ENCODE peak calls at places on chromosomes 4 and X, in four cellular contexts. One of them, this sample, is unnamed.

GRCh38 chr4:55399581-55399980 is 3.8 kb downstream of the TMEM165 start:
- DNase-seq in cardiac fibroblast: no peak
- DNase-seq in fibroblast of the aortic adventitia: no peak
- DNase-seq in body of pancreas: no peak
- DNase-seq in this sample: no peak

GRCh38 chrX:47380268-47380667 is 9.9 kb downstream of the ZNF157 start:
- DNase-seq in cardiac fibroblast: no peak
- DNase-seq in fibroblast of the aortic adventitia: no peak
- DNase-seq in body of pancreas: no peak
- DNase-seq in this sample: peak; percentile 35

GRCh38 chr4:89404530-89404929 is 96.9 kb upstream of the GPRIN3 start:
- DNase-seq in body of pancreas: no peak
- DNase-seq in cardiac fibroblast: no peak
- DNase-seq in fibroblast of the aortic adventitia: no peak
- DNase-seq in this sample: no peak

GRCh38 chrX:51891821-51892551 is 1.4 kb upstream of the MAGED1 start:
- DNase-seq in body of pancreas: no peak
- DNase-seq in fibroblast of the aortic adventitia: peak; percentile 92
- DNase-seq in cardiac fibroblast: peak; percentile 83
- DNase-seq in this sample: peak; percentile 34

GRCh38 chrX:29419774-29420553 is 795.4 kb upstream of the MAGEB2 start:
- DNase-seq in fibroblast of the aortic adventitia: peak; percentile 98
- DNase-seq in body of pancreas: no peak
- DNase-seq in cardiac fibroblast: peak; percentile 51
- DNase-seq in this sample: peak; percentile 4

GRCh38 chrX:10549280-10549679 is 71.1 kb downstream of the MID1 start:
- DNase-seq in body of pancreas: no peak
- DNase-seq in cardiac fibroblast: peak; percentile 33
- DNase-seq in fibroblast of the aortic adventitia: no peak
- DNase-seq in this sample: no peak

GRCh38 chr4:54813674-54814073 is 155.9 kb downstream of the KIT start:
- DNase-seq in fibroblast of the aortic adventitia: no peak
- DNase-seq in body of pancreas: no peak
- DNase-seq in cardiac fibroblast: no peak
- DNase-seq in this sample: no peak

GRCh38 chr4:133147922-133148689 is 988 bp upstream of the PCDH10 start:
- DNase-seq in body of pancreas: no peak
- DNase-seq in fibroblast of the aortic adventitia: no peak
- DNase-seq in cardiac fibroblast: peak; percentile 44
- DNase-seq in this sample: no peak

GRCh38 chrX:120450163-120450562 is 18.9 kb downstream of the LAMP2 start:
- DNase-seq in cardiac fibroblast: no peak
- DNase-seq in body of pancreas: no peak
- DNase-seq in fibroblast of the aortic adventitia: peak; percentile 10
- DNase-seq in this sample: peak; percentile 11

GRCh38 chrX:3638280-3638873 is 75.1 kb downstream of the PRKX start:
- DNase-seq in cardiac fibroblast: peak; percentile 52
- DNase-seq in fibroblast of the aortic adventitia: peak; percentile 60
- DNase-seq in body of pancreas: peak; percentile 48
- DNase-seq in this sample: peak; percentile 40

GRCh38 chr4:74376888-74377483 is 12.0 kb downstream of the EREG start:
- DNase-seq in fibroblast of the aortic adventitia: peak; percentile 83
- DNase-seq in cardiac fibroblast: peak; percentile 89
- DNase-seq in body of pancreas: no peak
- DNase-seq in this sample: peak; percentile 41

GRCh38 chr4:10456270-10457254 is 664 bp downstream of the ZNF518B start:
- DNase-seq in fibroblast of the aortic adventitia: peak; percentile 56
- DNase-seq in body of pancreas: peak; percentile 14
- DNase-seq in cardiac fibroblast: peak; percentile 63
- DNase-seq in this sample: peak; percentile 80

GRCh38 chr4:5678977-5679376 is 29.4 kb downstream of the EVC2 start:
- DNase-seq in body of pancreas: no peak
- DNase-seq in fibroblast of the aortic adventitia: no peak
- DNase-seq in cardiac fibroblast: no peak
- DNase-seq in this sample: no peak

GRCh38 chr4:175811171-175811570 is 893 bp downstream of the GPM6A start:
- DNase-seq in fibroblast of the aortic adventitia: no peak
- DNase-seq in cardiac fibroblast: no peak
- DNase-seq in body of pancreas: no peak
- DNase-seq in this sample: no peak

GRCh38 chr4:26069218-26069617 is 155.2 kb downstream of the SMIM20 start:
- DNase-seq in body of pancreas: no peak
- DNase-seq in fibroblast of the aortic adventitia: peak; percentile 49
- DNase-seq in cardiac fibroblast: peak; percentile 66
- DNase-seq in this sample: peak; percentile 48

GRCh38 chr4:138090918-138091659 is 151.1 kb downstream of the SLC7A11 start:
- DNase-seq in body of pancreas: no peak
- DNase-seq in fibroblast of the aortic adventitia: peak; percentile 62
- DNase-seq in cardiac fibroblast: no peak
- DNase-seq in this sample: no peak

GRCh38 chr4:151415978-151416377 is 7.0 kb downstream of the FHIP1A start:
- DNase-seq in body of pancreas: no peak
- DNase-seq in fibroblast of the aortic adventitia: peak; percentile 84
- DNase-seq in cardiac fibroblast: peak; percentile 72
- DNase-seq in this sample: no peak

GRCh38 chrX:87402256-87402655 is 115.3 kb upstream of the KLHL4 start:
- DNase-seq in body of pancreas: no peak
- DNase-seq in cardiac fibroblast: no peak
- DNase-seq in fibroblast of the aortic adventitia: no peak
- DNase-seq in this sample: no peak

GRCh38 chrX:55489315-55490009 is at the start of gene USP51:
- DNase-seq in body of pancreas: peak; percentile 31
- DNase-seq in cardiac fibroblast: peak; percentile 8
- DNase-seq in fibroblast of the aortic adventitia: peak; percentile 68
- DNase-seq in this sample: peak; percentile 20

GRCh38 chrX:47193475-47194241 is at the start of gene UBA1:
- DNase-seq in cardiac fibroblast: peak; percentile 95
- DNase-seq in fibroblast of the aortic adventitia: peak; percentile 97
- DNase-seq in body of pancreas: peak; percentile 94
- DNase-seq in this sample: peak; percentile 96

GRCh38 chr4:34157546-34157945 is 2086.8 kb downstream of the ARAP2 start:
- DNase-seq in body of pancreas: no peak
- DNase-seq in fibroblast of the aortic adventitia: no peak
- DNase-seq in cardiac fibroblast: no peak
- DNase-seq in this sample: no peak

GRCh38 chr4:74364649-74365491 is at the start of gene EREG:
- DNase-seq in cardiac fibroblast: peak; percentile 88
- DNase-seq in body of pancreas: no peak
- DNase-seq in fibroblast of the aortic adventitia: peak; percentile 49
- DNase-seq in this sample: peak; percentile 29

GRCh38 chr4:165207431-165208321 is at the start of gene KLHL2:
- DNase-seq in cardiac fibroblast: peak; percentile 64
- DNase-seq in body of pancreas: peak; percentile 82
- DNase-seq in fibroblast of the aortic adventitia: peak; percentile 67
- DNase-seq in this sample: peak; percentile 91

GRCh38 chr4:139550724-139551429 is 5.1 kb downstream of the SETD7 start:
- DNase-seq in fibroblast of the aortic adventitia: peak; percentile 74
- DNase-seq in cardiac fibroblast: peak; percentile 29
- DNase-seq in body of pancreas: peak; percentile 42
- DNase-seq in this sample: no peak

GRCh38 chr4:159504634-159505033 is 401.8 kb downstream of the RAPGEF2 start:
- DNase-seq in fibroblast of the aortic adventitia: peak; percentile 23
- DNase-seq in body of pancreas: no peak
- DNase-seq in cardiac fibroblast: peak; percentile 58
- DNase-seq in this sample: no peak

GRCh38 chr4:141432000-141432712 is 204.2 kb upstream of the IL15 start:
- DNase-seq in cardiac fibroblast: peak; percentile 41
- DNase-seq in fibroblast of the aortic adventitia: peak; percentile 34
- DNase-seq in body of pancreas: no peak
- DNase-seq in this sample: no peak

GRCh38 chr4:47315346-47315745 is 148.2 kb downstream of the COMMD8 start:
- DNase-seq in cardiac fibroblast: peak; percentile 77
- DNase-seq in fibroblast of the aortic adventitia: peak; percentile 60
- DNase-seq in body of pancreas: no peak
- DNase-seq in this sample: peak; percentile 15

GRCh38 chrX:132090370-132091152 is 37.3 kb downstream of the FRMD7 start:
- DNase-seq in cardiac fibroblast: no peak
- DNase-seq in fibroblast of the aortic adventitia: no peak
- DNase-seq in body of pancreas: no peak
- DNase-seq in this sample: no peak

GRCh38 chr4:11511321-11511720 is 82.6 kb upstream of the HS3ST1 start:
- DNase-seq in body of pancreas: no peak
- DNase-seq in fibroblast of the aortic adventitia: no peak
- DNase-seq in cardiac fibroblast: no peak
- DNase-seq in this sample: no peak

GRCh38 chr4:110224812-110225211 is 26.4 kb upstream of the ELOVL6 start:
- DNase-seq in cardiac fibroblast: peak; percentile 5
- DNase-seq in body of pancreas: no peak
- DNase-seq in fibroblast of the aortic adventitia: no peak
- DNase-seq in this sample: no peak

GRCh38 chr4:153326513-153326912 is 18.0 kb upstream of the MND1 start:
- DNase-seq in cardiac fibroblast: peak; percentile 87
- DNase-seq in body of pancreas: no peak
- DNase-seq in fibroblast of the aortic adventitia: peak; percentile 60
- DNase-seq in this sample: no peak

GRCh38 chr4:20831746-20832145 is 131.5 kb downstream of the PACRGL start:
- DNase-seq in cardiac fibroblast: peak; percentile 33
- DNase-seq in fibroblast of the aortic adventitia: no peak
- DNase-seq in body of pancreas: no peak
- DNase-seq in this sample: no peak

GRCh38 chr4:82261063-82261462 is 112.7 kb downstream of the HNRNPD start:
- DNase-seq in fibroblast of the aortic adventitia: no peak
- DNase-seq in cardiac fibroblast: no peak
- DNase-seq in body of pancreas: no peak
- DNase-seq in this sample: no peak

GRCh38 chrX:85419293-85419692 is 39.8 kb upstream of the POF1B start:
- DNase-seq in body of pancreas: no peak
- DNase-seq in cardiac fibroblast: no peak
- DNase-seq in fibroblast of the aortic adventitia: no peak
- DNase-seq in this sample: no peak

GRCh38 chr4:25078523-25078922 is 47.8 kb upstream of the LGI2 start:
- DNase-seq in cardiac fibroblast: no peak
- DNase-seq in body of pancreas: no peak
- DNase-seq in fibroblast of the aortic adventitia: no peak
- DNase-seq in this sample: no peak

GRCh38 chrX:129404670-129405008 is 118.7 kb downstream of the SMARCA1 start:
- DNase-seq in cardiac fibroblast: no peak
- DNase-seq in fibroblast of the aortic adventitia: no peak
- DNase-seq in body of pancreas: no peak
- DNase-seq in this sample: no peak

GRCh38 chr4:119113033-119113655 is 22.5 kb upstream of the MYOZ2 start:
- DNase-seq in body of pancreas: no peak
- DNase-seq in cardiac fibroblast: peak; percentile 96
- DNase-seq in fibroblast of the aortic adventitia: peak; percentile 94
- DNase-seq in this sample: no peak

GRCh38 chr4:71187399-71188196 is 151.2 kb upstream of the SLC4A4 start:
- DNase-seq in fibroblast of the aortic adventitia: peak; percentile 42
- DNase-seq in body of pancreas: peak; percentile 28
- DNase-seq in cardiac fibroblast: peak; percentile 48
- DNase-seq in this sample: no peak

GRCh38 chrX:97692575-97692974 is 808.9 kb downstream of the RPA4 start:
- DNase-seq in fibroblast of the aortic adventitia: no peak
- DNase-seq in body of pancreas: no peak
- DNase-seq in cardiac fibroblast: no peak
- DNase-seq in this sample: no peak
- TF ChIP-seq CTCF in fibroblast of the aortic adventitia: no peak
- TF ChIP-seq CTCF in body of pancreas: no peak
- TF ChIP-seq CTCF in cardiac fibroblast: no peak
- TF ChIP-seq CTCF in this sample: no peak

GRCh38 chr4:66298596-66298995 is 628.3 kb upstream of the EPHA5 start:
- DNase-seq in fibroblast of the aortic adventitia: no peak
- DNase-seq in body of pancreas: no peak
- DNase-seq in cardiac fibroblast: no peak
- DNase-seq in this sample: no peak
- H3K4me3 ChIP-seq in fibroblast of the aortic adventitia: no peak overlapping the region
- H3K4me3 ChIP-seq in body of pancreas: no peak overlapping the region
- H3K4me3 ChIP-seq in cardiac fibroblast: no peak overlapping the region
- H3K4me3 ChIP-seq in this sample: no peak overlapping the region

GRCh38 chr4:123114915-123115756 is 192.7 kb upstream of the NUDT6 start:
- DNase-seq in cardiac fibroblast: no peak
- DNase-seq in body of pancreas: no peak
- DNase-seq in fibroblast of the aortic adventitia: no peak
- DNase-seq in this sample: no peak
- TF ChIP-seq CTCF in cardiac fibroblast: no peak
- TF ChIP-seq CTCF in body of pancreas: no peak
- TF ChIP-seq CTCF in fibroblast of the aortic adventitia: no peak
- TF ChIP-seq CTCF in this sample: no peak

DNA sequence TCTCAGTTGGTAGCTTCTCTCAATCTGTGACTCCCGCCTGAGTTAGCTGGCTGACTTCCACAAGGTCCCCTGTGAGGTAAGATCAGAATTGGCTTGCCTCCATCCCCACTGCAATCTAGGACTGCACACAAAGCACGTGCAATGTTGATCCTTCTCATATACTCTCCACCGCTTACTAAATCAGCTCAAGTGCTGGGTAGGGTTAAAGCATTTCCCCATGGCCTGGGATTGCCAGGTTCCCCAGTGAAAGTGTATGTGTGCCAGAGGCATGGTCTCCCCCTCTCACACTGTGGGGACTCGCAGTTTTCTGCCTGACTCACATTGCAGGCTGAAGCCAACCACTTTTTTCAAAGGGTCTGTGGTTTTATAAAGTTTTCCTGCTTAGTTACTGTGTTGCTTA is 886.9 kb downstream of the FAM133A start:
- DNase-seq in body of pancreas: no peak
- DNase-seq in cardiac fibroblast: no peak
- DNase-seq in fibroblast of the aortic adventitia: no peak
- DNase-seq in this sample: no peak
- H3K4me3 ChIP-seq in body of pancreas: no peak overlapping the region
- H3K4me3 ChIP-seq in cardiac fibroblast: no peak overlapping the region
- H3K4me3 ChIP-seq in fibroblast of the aortic adventitia: no peak overlapping the region
- H3K4me3 ChIP-seq in this sample: no peak overlapping the region

DNA sequence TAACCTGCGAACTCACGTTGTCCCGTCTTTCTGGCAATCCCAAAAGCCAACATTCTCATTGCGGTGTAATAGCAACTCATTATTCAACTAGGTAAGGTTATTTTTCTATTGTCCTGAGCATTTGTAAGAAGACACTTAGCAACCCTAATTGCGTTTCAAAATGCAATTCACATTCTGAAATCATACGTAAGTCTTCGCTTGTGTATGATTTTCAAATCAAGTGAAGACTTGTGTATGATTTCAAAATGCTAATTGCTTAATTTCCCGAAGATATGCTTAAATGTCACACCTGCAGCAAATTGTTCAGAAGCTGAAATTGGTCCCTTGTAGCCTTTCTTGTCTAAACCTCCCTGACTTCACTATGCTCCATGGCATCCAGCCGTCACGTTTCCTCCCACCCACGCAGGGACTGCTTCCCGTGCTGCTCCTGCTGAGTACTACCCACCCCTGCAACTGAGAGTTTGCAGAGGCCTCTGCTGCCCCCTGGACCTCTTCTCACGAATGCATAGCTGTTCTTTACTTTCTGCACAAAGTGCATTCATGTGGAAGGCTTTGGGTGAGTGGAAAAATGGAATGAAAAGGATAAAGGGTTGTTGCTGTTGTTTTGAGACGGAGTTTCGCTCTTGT is 40.8 kb upstream of the CLDN24 start:
- DNase-seq in cardiac fibroblast: no peak
- DNase-seq in body of pancreas: no peak
- DNase-seq in fibroblast of the aortic adventitia: peak; percentile 16
- DNase-seq in this sample: no peak
- TF ChIP-seq CTCF in cardiac fibroblast: peak; percentile 13
- TF ChIP-seq CTCF in body of pancreas: no peak
- TF ChIP-seq CTCF in fibroblast of the aortic adventitia: peak; percentile 30
- TF ChIP-seq CTCF in this sample: no peak

This sample was measured in GM12865.